ENCODE peak calls at places on chromosomes 13 and 19, in four cellular contexts. C, B, U and R are unnamed samples. For H3K4me1, the result is how much of the 10 kb centered on the place peaks cover.

GRCh38 chr19:33690461-33691427 is 69.0 kb downstream of the CHST8 start:
- DNase-seq in C (peak), B (peak), U (no peak), R (peak)

GRCh38 chr13:49606747-49607648 is 21.3 kb upstream of the ARL11 start:
- DNase-seq in C (peak), B (peak), U (peak), R (peak)

GRCh38 chr13:108044929-108045328 is 170.4 kb downstream of the LIG4 start:
- DNase-seq in C (no peak), B (no peak), U (no peak), R (no peak)

GRCh38 chr19:16373539-16373938 is 48.9 kb downstream of the KLF2 start:
- DNase-seq in C (no peak), B (no peak), U (peak), R (no peak)

GRCh38 chr19:4472174-4472974 is at the start of gene HDGFL2:
- DNase-seq in C (no peak), B (peak), U (no peak), R (no peak)

GRCh38 chr13:65965496-65965895 is 1264.6 kb downstream of the PCDH9 start:
- DNase-seq in C (no peak), B (no peak), U (no peak), R (no peak)

GRCh38 chr13:90594694-90595093 is 752.8 kb upstream of the MIR17HG start:
- DNase-seq in C (no peak), B (no peak), U (peak), R (peak)

GRCh38 chr19:4284176-4284958 is 5.3 kb downstream of the SHD start:
- DNase-seq in C (no peak), B (no peak), U (no peak), R (peak)

GRCh38 chr13:32315255-32316029 is at the start of the genes BRCA2 and ZAR1L:
- DNase-seq in C (peak), B (peak), U (peak), R (peak)

GRCh38 chr19:35755550-35756371 is 1.1 kb downstream of the HSPB6 start:
- DNase-seq in C (peak), B (peak), U (no peak), R (no peak)

GRCh38 chr19:8663920-8664670 is 33.7 kb downstream of the NFILZ start:
- DNase-seq in C (no peak), B (peak), U (no peak), R (no peak)

GRCh38 chr19:3708207-3708931 is at the start of gene TJP3:
- DNase-seq in C (no peak), B (no peak), U (peak), R (no peak)

GRCh38 chr19:45876411-45877197 is 9.3 kb downstream of the IRF2BP1 start:
- DNase-seq in C (no peak), B (no peak), U (peak), R (peak)

GRCh38 chr19:32498641-32499200 is 82.3 kb upstream of the PDCD5 start:
- DNase-seq in C (no peak), B (no peak), U (no peak), R (peak)

GRCh38 chr13:113956571-113956970 is 17.3 kb downstream of the C13orf46 start:
- DNase-seq in C (no peak), B (peak), U (no peak), R (no peak)

GRCh38 chr13:30924321-30924720 is 8.1 kb upstream of the TEX26 start:
- DNase-seq in C (no peak), B (peak), U (no peak), R (no peak)

GRCh38 chr13:42762251-42762650 is 19.1 kb upstream of the FAM216B start:
- DNase-seq in C (no peak), B (no peak), U (peak), R (no peak)

GRCh38 chr19:609001-609340 is 19.3 kb downstream of the HCN2 start:
- DNase-seq in C (no peak), B (no peak), U (no peak), R (peak)

GRCh38 chr13:76438050-76438449 is 448.2 kb downstream of the KCTD12 start:
- DNase-seq in C (no peak), B (no peak), U (no peak), R (no peak)

GRCh38 chr13:48235814-48236135 is 2.8 kb downstream of the ITM2B start:
- DNase-seq in C (no peak), B (no peak), U (no peak), R (no peak)

GRCh38 chr19:12665281-12665573 is 1.3 kb downstream of the MAN2B1 start:
- DNase-seq in C (peak), B (no peak), U (no peak), R (no peak)

GRCh38 chr19:34393629-34394028 is 10.6 kb upstream of the PDCD2L start:
- DNase-seq in C (no peak), B (no peak), U (no peak), R (peak)

GRCh38 chr13:79782541-79783216 is 301.7 kb downstream of the NDFIP2 start:
- DNase-seq in C (no peak), B (peak), U (peak), R (peak)

GRCh38 chr19:1151917-1152601 is 22.0 kb downstream of the SBNO2 start:
- DNase-seq in C (peak), B (no peak), U (no peak), R (no peak)

GRCh38 chr19:31334849-31335624 is 14.2 kb downstream of the TSHZ3 start:
- DNase-seq in C (peak), B (no peak), U (no peak), R (no peak)

GRCh38 chr19:763181-763580 is 12.3 kb downstream of the MISP start:
- DNase-seq in C (no peak), B (no peak), U (no peak), R (no peak)

GRCh38 chr13:105452895-105453294 is 1082.6 kb downstream of the EFNB2 start:
- DNase-seq in C (no peak), B (no peak), U (no peak), R (no peak)

GRCh38 chr19:40908981-40909380 is 26.9 kb upstream of the CYP2A7 start:
- DNase-seq in C (no peak), B (no peak), U (no peak), R (no peak)

GRCh38 chr13:108897955-108898354 is 268.5 kb downstream of the MYO16 start:
- DNase-seq in C (no peak), B (no peak), U (no peak), R (no peak)

GRCh38 chr19:49196527-49197240 is 39.1 kb downstream of the TRPM4 start:
- DNase-seq in C (no peak), B (peak), U (no peak), R (no peak)

GRCh38 chr13:71255633-71256032 is 611.4 kb downstream of the DACH1 start:
- DNase-seq in C (no peak), B (no peak), U (no peak), R (no peak)

GRCh38 chr19:49487277-49488045 is at the start of gene RPL13A:
- DNase-seq in C (peak), B (peak), U (peak), R (peak)

DNA sequence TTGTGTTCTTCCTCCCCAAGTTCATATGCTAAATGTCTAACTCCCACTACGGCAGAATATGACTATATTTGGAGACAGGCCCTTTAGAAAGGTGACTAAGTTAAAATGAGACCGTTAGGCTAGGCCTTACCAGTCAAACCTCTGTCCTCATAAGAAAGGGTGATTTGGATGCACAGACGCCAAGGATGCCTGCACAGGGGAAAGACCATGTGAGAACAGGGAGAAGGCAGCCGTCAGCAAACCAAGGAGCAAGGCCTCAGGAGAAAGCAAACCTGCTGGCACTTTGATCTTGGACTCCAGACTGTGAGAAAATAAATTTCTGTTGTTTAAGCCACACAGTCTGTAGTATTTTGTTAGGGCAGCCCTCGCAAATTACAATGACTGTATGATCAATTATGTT is 13.1 kb upstream of the FOXO1 start:
- DNase-seq in C (no peak), B (no peak), U (no peak), R (no peak)
- H3K4me1 ChIP-seq in C (under half), B (under half), U (under half), R (under half)

DNA sequence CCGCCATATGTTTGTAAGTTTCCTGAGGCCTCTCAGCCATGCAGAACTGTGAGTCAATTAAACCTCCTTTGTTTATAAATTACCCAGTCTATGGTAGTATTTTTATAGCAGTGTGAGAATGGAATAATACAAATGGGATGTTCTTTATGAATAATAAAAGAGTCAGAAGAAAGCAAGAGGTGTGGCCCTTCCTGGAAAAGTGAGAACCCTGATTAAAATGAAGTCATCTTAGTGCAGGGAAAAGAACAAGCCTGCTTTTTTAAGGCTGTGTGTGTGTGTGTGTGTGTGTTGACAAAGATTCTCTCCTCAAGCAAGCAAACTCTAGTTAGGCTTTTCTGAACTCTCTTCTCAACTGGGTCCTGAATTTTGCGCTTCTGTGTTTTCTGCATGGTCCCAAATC is 18.8 kb upstream of the ARGLU1 start:
- DNase-seq in C (no peak), B (no peak), U (no peak), R (no peak)
- H3K27ac ChIP-seq in C (no peak), B (no peak), U (no peak), R (no peak)

DNA sequence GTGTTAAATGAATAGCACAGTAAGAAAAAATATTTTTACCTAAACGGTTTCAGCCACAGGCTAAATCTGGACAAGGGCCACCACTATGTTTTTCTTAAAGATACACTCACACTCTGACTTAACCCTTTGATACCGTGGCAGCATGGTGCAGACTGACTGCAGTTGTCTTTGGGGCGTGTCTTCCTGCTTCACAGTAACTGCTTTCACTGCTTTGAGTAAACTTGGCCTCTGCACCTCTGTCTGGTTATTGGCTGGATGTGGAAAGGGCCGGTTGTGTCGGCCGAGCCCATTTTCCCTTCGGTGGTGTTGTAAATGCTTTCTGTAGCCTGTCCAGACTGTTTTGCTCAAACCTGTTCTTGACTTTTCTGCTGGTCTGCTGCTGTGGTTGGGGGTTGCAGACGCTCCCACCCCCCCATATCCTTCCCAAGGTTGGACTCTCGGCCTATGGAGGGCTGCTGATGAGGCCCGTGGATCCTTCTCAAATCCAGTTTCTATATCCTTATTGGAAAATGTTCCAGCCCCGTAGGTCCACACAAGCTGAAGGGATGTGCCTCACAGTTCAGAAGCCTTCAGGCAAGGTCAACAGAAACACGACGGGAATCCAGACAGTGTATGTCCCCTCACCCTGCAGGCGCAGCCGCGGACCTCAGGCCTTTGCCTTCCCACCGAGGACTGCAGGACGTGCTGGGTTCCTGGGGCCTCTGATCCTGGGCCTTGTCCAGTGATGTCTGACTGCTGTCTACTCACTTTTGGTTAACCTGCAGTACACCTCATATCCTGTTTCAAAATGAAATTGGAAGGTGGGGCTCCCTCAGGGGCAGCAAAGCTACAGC is 90.2 kb upstream of the RNF113B start:
- DNase-seq in C (no peak), B (no peak), U (peak), R (peak)
- H3K4me3 ChIP-seq in C (no peak), B (no peak), U (no peak), R (no peak)

DNA sequence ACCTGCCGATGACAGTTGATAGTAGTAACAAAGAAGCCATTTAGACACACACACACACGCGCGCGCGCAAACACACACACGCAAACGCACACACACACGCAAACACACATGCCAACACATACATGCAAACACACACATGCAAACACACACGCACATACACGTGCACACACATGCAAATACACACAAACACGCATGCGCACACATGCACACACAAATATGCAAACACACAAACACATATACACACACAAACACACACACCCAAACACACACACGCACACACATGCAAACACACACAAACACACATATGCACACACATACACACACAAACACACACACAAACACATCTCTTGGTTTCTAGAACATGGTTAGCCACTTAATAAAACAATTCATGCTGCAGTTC is 50.1 kb downstream of the ZNF557 start:
- DNase-seq in C (no peak), B (no peak), U (no peak), R (no peak)
- H3K4me1 ChIP-seq in C (under half), B (under half), U (under half), R (under half)

GRCh38 chr13:99657848-99658265 is 156.6 kb downstream of the TM9SF2 start:
- DNase-seq in C (no peak), B (no peak), U (peak), R (no peak)

GRCh38 chr13:99654076-99654475 is 152.8 kb downstream of the TM9SF2 start:
- DNase-seq in C (no peak), B (no peak), U (no peak), R (no peak)

GRCh38 chr13:99656843-99657506 is 155.7 kb downstream of the TM9SF2 start:
- DNase-seq in C (no peak), B (no peak), U (no peak), R (no peak)

GRCh38 chr13:99655351-99656091 is 154.2 kb downstream of the TM9SF2 start:
- DNase-seq in C (no peak), B (no peak), U (peak), R (no peak)

GRCh38 chr13:99656092-99656745 is 154.9 kb downstream of the TM9SF2 start:
- DNase-seq in C (peak), B (peak), U (peak), R (peak)
- H3K27ac ChIP-seq in C (no peak), B (no peak), U (peak), R (no peak)

GRCh38 chr19:50827476-50827875 is 3.9 kb upstream of the KLK1 start:
- DNase-seq in C (no peak), B (peak), U (no peak), R (no peak)
- H3K4me3 ChIP-seq in C (no peak), B (no peak), U (no peak), R (no peak)

DNA sequence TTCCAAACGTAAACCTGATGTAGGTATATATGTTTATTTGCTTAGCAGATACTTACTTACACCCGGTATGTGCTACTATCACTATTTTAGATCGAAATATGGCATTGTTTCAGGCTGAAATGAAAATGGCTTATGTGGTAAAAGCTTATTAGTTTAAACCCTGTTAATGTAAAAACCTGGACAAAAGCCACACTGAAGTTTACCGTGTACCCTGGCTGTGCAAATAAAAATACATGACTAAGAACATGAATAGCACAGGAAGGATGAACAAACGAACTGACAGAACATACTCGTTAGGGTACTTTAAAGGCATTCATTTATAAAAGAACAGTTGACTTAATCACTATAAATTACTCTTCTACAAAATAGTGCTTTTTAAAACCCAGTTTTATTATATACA is 6.6 kb downstream of the CLDN10 start:
- DNase-seq in C (no peak), B (no peak), U (no peak), R (no peak)
- H3K4me1 ChIP-seq in C (under half), B (under half), U (under half), R (under half)

DNA sequence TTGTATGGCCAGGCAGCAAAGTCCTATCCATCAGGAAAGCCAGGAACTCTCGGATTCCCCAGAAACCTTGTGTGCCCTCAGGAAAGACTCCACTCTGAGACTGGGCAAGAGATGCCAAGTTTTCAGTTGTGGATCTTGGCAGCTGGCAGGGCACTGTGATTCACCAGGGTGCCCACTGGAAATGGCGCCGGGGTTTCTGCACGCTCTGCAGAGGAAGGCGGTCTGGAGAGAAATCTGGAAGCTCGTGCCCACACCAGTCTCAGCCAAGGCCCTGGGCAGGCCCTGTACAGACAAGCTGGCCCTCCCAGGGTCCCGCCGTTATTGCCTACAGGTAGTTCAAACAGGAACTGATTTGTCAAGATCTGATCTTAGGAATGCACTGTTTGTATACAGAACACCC is 4.9 kb downstream of the NAPA start:
- DNase-seq in C (peak), B (peak), U (no peak), R (no peak)
- H3K27ac ChIP-seq in C (peak), B (no peak), U (no peak), R (no peak)

GRCh38 chr19:11420429-11420893 is 1.3 kb upstream of the RGL3 start:
- DNase-seq in C (peak), B (peak), U (no peak), R (no peak)
- H3K4me3 ChIP-seq in C (peak), B (no peak), U (no peak), R (peak)